ENCODE peak calls at places on chromosomes 11 and 22, in ten cellular contexts. E is upper lobe of right lung; B is bronchial epithelial cell; X is IMR-90; R is heart right ventricle; G is psoas muscle; F is fibroblast of lung; O is osteoblast; L is thoracic aorta; M is CD8-positive, alpha-beta T cell. P is an unnamed sample.

GRCh38 chr11:22207162-22207561 is 14.3 kb downstream of the ANO5 start:
- DNase-seq in L (no peak), O (no peak), F (no peak), B (no peak), R (no peak), X (no peak), E (no peak), M (no peak), G (no peak), P (no peak)

GRCh38 chr22:25930710-25931353 is 188.8 kb downstream of the MYO18B start:
- DNase-seq in O (no peak), G (no peak), R (no peak), X (no peak), L (no peak), M (no peak), F (no peak), E (no peak), B (no peak), P (no peak)

GRCh38 chr11:3888876-3889275 is 33.4 kb downstream of the STIM1 start:
- DNase-seq in B (no peak), F (no peak), R (no peak), X (no peak), O (no peak), G (no peak), L (no peak), E (no peak), M (no peak), P (no peak)

GRCh38 chr11:2166091-2166851 is 5.3 kb upstream of the INS start:
- DNase-seq in M (peak; percentile 55), F (peak; percentile 41), R (peak; percentile 38), O (peak; percentile 90), B (no peak), G (no peak), X (no peak), L (no peak), E (no peak), P (no peak)

GRCh38 chr11:75174781-75175370 is 24.0 kb downstream of the SLCO2B1 start:
- DNase-seq in E (no peak), B (no peak), O (no peak), R (peak; percentile 46), F (no peak), G (no peak), M (no peak), L (no peak), X (peak; percentile 34), P (peak; percentile 81)

GRCh38 chr11:85955531-85955930 is 100.3 kb downstream of the CCDC83 start:
- DNase-seq in E (no peak), B (no peak), O (no peak), M (no peak), L (no peak), X (peak; percentile 78), G (no peak), F (peak; percentile 58), R (no peak), P (no peak)

GRCh38 chr22:37176464-37177061 is 11.5 kb downstream of the C1QTNF6 start:
- DNase-seq in X (peak; percentile 78), R (peak; percentile 76), L (no peak), B (no peak), G (peak; percentile 85), E (peak; percentile 80), F (peak; percentile 86), M (no peak), O (peak; percentile 94), P (peak; percentile 86)

GRCh38 chr11:8225589-8226036 is 38.1 kb downstream of the LMO1 start:
- DNase-seq in R (peak; percentile 72), F (peak; percentile 61), E (peak; percentile 80), G (peak; percentile 82), O (peak; percentile 97), X (peak; percentile 52), L (peak; percentile 33), M (peak; percentile 73), B (peak; percentile 43), P (no peak)

GRCh38 chr11:68382358-68382998 is 70.1 kb downstream of the LRP5 start:
- DNase-seq in M (no peak), E (no peak), B (no peak), L (no peak), R (no peak), O (peak; percentile 52), X (no peak), F (no peak), G (no peak), P (no peak)

GRCh38 chr11:69339916-69340565 is 46.1 kb downstream of the MYEOV start:
- DNase-seq in G (no peak), O (no peak), R (no peak), B (no peak), L (no peak), F (no peak), E (peak; percentile 6), X (no peak), M (no peak), P (no peak)

GRCh38 chr11:86940122-86940777 is 14.9 kb downstream of the FZD4 start:
- DNase-seq in M (no peak), G (peak; percentile 78), X (peak; percentile 83), E (no peak), L (no peak), B (peak; percentile 35), R (peak; percentile 39), F (peak; percentile 74), O (peak; percentile 78), P (no peak)

GRCh38 chr11:73275381-73275750 is 3.2 kb downstream of the P2RY6 start:
- DNase-seq in F (no peak), E (peak; percentile 10), R (no peak), X (no peak), O (no peak), M (no peak), B (no peak), L (no peak), G (no peak), P (no peak)

GRCh38 chr11:33948494-33948893 is 56.6 kb upstream of the LMO2 start:
- DNase-seq in O (no peak), G (no peak), E (no peak), L (no peak), F (no peak), R (no peak), X (no peak), M (no peak), B (no peak), P (no peak)

GRCh38 chr11:78244546-78245315 is 56.0 kb downstream of the USP35 start:
- DNase-seq in R (no peak), F (no peak), B (no peak), L (no peak), G (no peak), O (no peak), E (no peak), M (no peak), X (no peak), P (no peak)

GRCh38 chr22:44712156-44712555 is 10.2 kb downstream of the PRR5 start:
- DNase-seq in E (no peak), X (no peak), L (no peak), G (peak; percentile 63), R (peak; percentile 14), M (no peak), F (no peak), B (no peak), O (no peak), P (no peak)

GRCh38 chr22:27647540-27647939 is 154.0 kb downstream of the MN1 start:
- DNase-seq in O (peak; percentile 32), F (no peak), X (no peak), B (no peak), E (no peak), M (no peak), R (no peak), G (no peak), L (no peak), P (no peak)

DNA sequence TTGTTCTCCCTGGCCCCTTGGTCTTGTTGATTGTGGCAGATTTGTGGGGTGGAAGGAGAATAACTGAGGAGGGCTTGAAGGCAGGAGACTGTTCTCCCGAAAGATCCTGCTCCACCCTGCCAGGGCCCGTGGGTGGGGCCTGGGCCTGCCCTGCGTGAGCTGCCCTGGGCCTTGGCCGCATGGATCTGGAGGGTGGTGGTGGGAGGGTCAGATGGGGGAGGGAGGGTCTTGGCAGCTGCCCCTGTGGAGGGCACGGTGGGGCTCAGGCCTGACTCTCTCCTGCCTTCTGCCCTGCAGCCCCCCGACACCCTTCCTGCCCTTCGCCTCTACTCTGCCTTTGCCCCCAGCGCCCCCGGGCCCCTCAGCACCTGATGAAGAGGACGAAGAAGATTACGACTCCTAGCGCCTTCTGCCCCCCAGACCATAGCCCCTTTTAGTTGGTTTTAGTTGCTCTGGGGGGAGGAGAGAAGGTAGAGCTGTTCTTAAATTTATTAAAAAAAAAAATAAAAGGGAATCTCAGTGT is 1.9 kb downstream of the DRAP1 start:
- DNase-seq in R (no peak), G (no peak), E (no peak), B (no peak), F (no peak), X (no peak), L (no peak), M (no peak), O (peak; percentile 82), P (no peak)
- H3K36me3 ChIP-seq in R (no peaks in the 10 kb centered on the region), G (peaks cover 41% of the 10 kb centered on the region), E (peaks cover 16% of the 10 kb centered on the region), B (peaks cover 10% of the 10 kb centered on the region), F (peaks cover 22% of the 10 kb centered on the region), X (peaks cover 41% of the 10 kb centered on the region), L (peaks cover 3% of the 10 kb centered on the region), M (peaks cover 11% of the 10 kb centered on the region), O (peaks cover 45% of the 10 kb centered on the region), P (peaks cover 3% of the 10 kb centered on the region)

DNA sequence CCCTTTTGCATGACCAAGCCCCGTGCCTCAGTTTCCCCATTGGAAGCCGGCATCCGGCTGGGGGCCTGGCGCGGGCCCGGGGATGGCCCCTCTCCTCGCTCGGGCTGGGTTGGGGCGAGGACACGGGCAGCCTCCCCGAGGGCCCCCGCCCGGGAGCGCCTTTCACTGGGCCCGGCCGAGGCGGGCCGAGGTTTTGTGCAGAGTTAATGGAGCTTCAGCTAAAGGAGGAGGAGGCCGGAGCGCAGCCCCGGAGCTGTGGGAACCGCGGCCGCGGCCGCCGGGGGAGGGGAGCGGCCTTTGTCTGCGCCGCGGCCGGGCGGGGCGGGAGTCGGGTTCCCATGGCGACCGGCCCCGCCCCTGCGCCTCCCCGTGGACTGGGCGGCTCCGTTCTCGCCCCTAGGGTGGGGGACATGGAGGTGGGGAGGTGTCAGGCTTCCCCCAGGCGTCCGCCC is 1.4 kb upstream of the MAPK11 start:
- DNase-seq in E (peak; percentile 84), X (peak; percentile 38), O (peak; percentile 99), G (no peak), R (peak; percentile 79), M (peak; percentile 55), B (no peak), F (peak; percentile 43), L (no peak), P (no peak)
- TF ChIP-seq CTCF in E (no peak), X (peak; percentile 45), O (peak; percentile 11), G (no peak), R (peak; percentile 43), M (no peak), B (peak; percentile 56), F (no peak), L (no peak), P (peak; percentile 34)

GRCh38 chr11:61851900-61852295 is 23.8 kb downstream of the FADS2 start:
- DNase-seq in G (no peak), R (no peak), B (no peak), E (no peak), M (no peak), X (no peak), L (no peak), F (no peak), O (peak; percentile 66), P (no peak)
- H3K36me3 ChIP-seq in G (no peaks in the 10 kb centered on the region), R (peaks cover 10% of the 10 kb centered on the region), B (peaks cover 23% of the 10 kb centered on the region), E (peaks cover 39% of the 10 kb centered on the region), M (no peaks in the 10 kb centered on the region), X (peaks cover 53% of the 10 kb centered on the region), L (peaks cover 46% of the 10 kb centered on the region), F (peaks cover 57% of the 10 kb centered on the region), O (peaks cover 31% of the 10 kb centered on the region), P (peaks cover 2% of the 10 kb centered on the region)

DNA sequence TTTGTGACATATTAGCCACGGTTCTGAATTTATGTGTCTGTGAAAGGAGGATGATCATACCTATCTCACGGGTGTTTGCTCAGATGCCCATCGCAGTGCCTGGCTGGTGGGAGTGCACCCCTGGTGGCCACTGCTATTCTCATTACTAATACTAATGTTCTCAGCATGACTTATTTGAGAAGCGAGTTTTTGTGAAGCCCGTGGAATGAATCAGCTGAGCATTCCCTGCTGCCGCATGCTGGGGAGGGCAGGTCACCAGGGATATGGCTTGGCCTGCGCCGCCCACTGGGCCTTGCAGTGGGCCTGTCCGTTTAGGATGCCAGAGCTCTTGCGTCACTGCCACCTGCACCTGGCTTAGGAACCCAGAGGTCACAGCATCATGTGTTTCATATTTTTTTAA is 16.8 kb downstream of the CTTN start:
- DNase-seq in B (no peak), R (no peak), X (peak; percentile 96), F (peak; percentile 50), M (no peak), E (no peak), G (peak; percentile 84), O (peak; percentile 97), L (no peak), P (no peak)
- TF ChIP-seq CTCF in B (peak; percentile 10), R (no peak), X (peak; percentile 73), F (peak; percentile 54), M (no peak), E (no peak), G (no peak), O (peak; percentile 75), L (no peak), P (no peak)